ENCODE peak calls at places on chromosomes 16 and 17, in seven cellular contexts. U is NCI-H2107, Y is hypothalamus, D is lung, I is memory B cell, W is nucleus accumbens, J is B cell. Q is an unnamed sample.

GRCh38 chr17:62816282-62816839 is 8.2 kb upstream of the MARCHF10 start:
- DNase-seq in U (no peak), Y (no peak), D (no peak), I (no peak), W (no peak), J (no peak), Q (no peak)

GRCh38 chr17:64401244-64401860 is 10.7 kb upstream of the PECAM1 start:
- DNase-seq in U (no peak), Y (no peak), D (no peak), I (no peak), W (no peak), J (no peak), Q (no peak)

GRCh38 chr17:44345497-44346026 is 460 bp downstream of the GRN start:
- DNase-seq in U (peak), Y (peak), D (peak), I (no peak), W (peak), J (peak), Q (peak)

GRCh38 chr16:87216824-87217205 is 100.4 kb downstream of the C16orf95 start:
- DNase-seq in U (no peak), Y (no peak), D (no peak), I (no peak), W (no peak), J (no peak), Q (peak)

GRCh38 chr16:84532299-84532724 is 27.9 kb upstream of the MEAK7 start:
- DNase-seq in U (no peak), Y (no peak), D (peak), I (no peak), W (no peak), J (no peak), Q (peak)

GRCh38 chr16:64321881-64322280 is 800.0 kb downstream of the CDH11 start:
- DNase-seq in U (no peak), Y (no peak), D (no peak), I (no peak), W (no peak), J (no peak), Q (no peak)

GRCh38 chr17:6831662-6832263 is at the start of gene TEKT1:
- DNase-seq in U (no peak), Y (peak), D (peak), I (peak), W (peak), J (peak), Q (peak)

GRCh38 chr17:82392967-82393366 is 21.4 kb downstream of the UTS2R start:
- DNase-seq in U (no peak), Y (no peak), D (no peak), I (no peak), W (no peak), J (no peak), Q (no peak)

GRCh38 chr17:39229274-39229913 is 3.6 kb upstream of the STAC2 start:
- DNase-seq in U (no peak), Y (no peak), D (no peak), I (no peak), W (no peak), J (no peak), Q (peak)

GRCh38 chr16:56231-56927 is 2.8 kb downstream of the SNRNP25 start:
- DNase-seq in U (no peak), Y (no peak), D (no peak), I (no peak), W (no peak), J (no peak), Q (no peak)

GRCh38 chr17:77235370-77236080 is 94.8 kb downstream of the SEC14L1 start:
- DNase-seq in U (no peak), Y (no peak), D (peak), I (no peak), W (no peak), J (no peak), Q (peak)

GRCh38 chr17:46060461-46060860 is 61.4 kb downstream of the STH start:
- DNase-seq in U (no peak), Y (no peak), D (no peak), I (no peak), W (no peak), J (no peak), Q (no peak)

GRCh38 chr16:57534881-57535658 is 1.3 kb downstream of the CCDC102A start:
- DNase-seq in U (no peak), Y (no peak), D (no peak), I (no peak), W (no peak), J (peak), Q (no peak)

GRCh38 chr16:4376126-4376819 is 4.6 kb downstream of the VASN start:
- DNase-seq in U (no peak), Y (peak), D (peak), I (no peak), W (peak), J (no peak), Q (peak)

GRCh38 chr16:1093284-1094123 is 2.5 kb downstream of the C1QTNF8 start:
- DNase-seq in U (no peak), Y (no peak), D (no peak), I (no peak), W (no peak), J (no peak), Q (no peak)

GRCh38 chr17:80295559-80295958 is 34.9 kb downstream of the RNF213 start:
- DNase-seq in U (no peak), Y (no peak), D (no peak), I (no peak), W (no peak), J (no peak), Q (no peak)

Q was measured in EH.